ENCODE peak calls at places on chromosome 4, in nine cellular contexts. Y, P, D, W, U, Z, M, X and O are unnamed samples.

GRCh38 chr4:102503301-102503746 is 2.2 kb downstream of the NFKB1 start:
- DNase-seq in P (no peak), M (no peak), Y (no peak), X (no peak), D (no peak), U (no peak), Z (peak; percentile 12), W (peak; percentile 54), O (no peak)

GRCh38 chr4:118746251-118746919 is 61.2 kb downstream of the METTL14 start:
- DNase-seq in Z (no peak), D (no peak), U (no peak), X (no peak), M (no peak), Y (no peak), W (no peak), P (no peak), O (peak; percentile 26)

GRCh38 chr4:145909331-145909730 is 29.3 kb downstream of the ZNF827 start:
- DNase-seq in P (peak; percentile 58), Z (no peak), Y (no peak), D (peak; percentile 72), M (no peak), X (peak; percentile 74), U (no peak), W (peak; percentile 17), O (peak; percentile 71)

GRCh38 chr4:130336585-130337217 is 1240.7 kb downstream of the C4orf33 start:
- DNase-seq in W (peak; percentile 60), U (peak; percentile 19), Z (peak; percentile 41), M (no peak), X (no peak), Y (no peak), P (no peak), D (no peak), O (peak; percentile 56)

GRCh38 chr4:110087116-110087708 is 111.2 kb downstream of the ELOVL6 start:
- DNase-seq in Y (no peak), X (no peak), P (no peak), W (no peak), D (no peak), Z (peak; percentile 74), M (no peak), U (peak; percentile 11), O (no peak)

GRCh38 chr4:54746228-54746627 is 88.5 kb downstream of the KIT start:
- DNase-seq in D (no peak), P (no peak), X (no peak), U (no peak), Z (no peak), Y (no peak), W (no peak), M (no peak), O (no peak)

GRCh38 chr4:2402053-2402452 is 16.4 kb downstream of the ZFYVE28 start:
- DNase-seq in W (no peak), Y (no peak), D (peak; percentile 80), P (peak; percentile 78), X (no peak), Z (peak; percentile 45), M (peak; percentile 77), U (peak; percentile 90), O (peak; percentile 94)

GRCh38 chr4:72975488-72975784 is 94.1 kb downstream of the COX18 start:
- DNase-seq in Y (no peak), U (no peak), P (no peak), D (no peak), M (no peak), Z (peak; percentile 71), W (no peak), X (no peak), O (no peak)

GRCh38 chr4:123444298-123444731 is 47.7 kb downstream of the SPRY1 start:
- DNase-seq in X (no peak), W (peak; percentile 91), P (no peak), D (peak; percentile 54), M (no peak), U (peak; percentile 73), Y (no peak), Z (peak; percentile 16), O (peak; percentile 71)

GRCh38 chr4:150021483-150021882 is 56.8 kb upstream of the DCLK2 start:
- DNase-seq in Y (no peak), W (no peak), M (no peak), Z (no peak), P (no peak), X (no peak), D (no peak), U (no peak), O (no peak)

GRCh38 chr4:83125738-83126141 is 11.2 kb upstream of the PLAC8 start:
- DNase-seq in P (no peak), M (no peak), X (no peak), D (no peak), W (no peak), Y (no peak), U (peak; percentile 20), Z (no peak), O (no peak)

GRCh38 chr4:6386091-6386490 is 86.3 kb downstream of the PPP2R2C start:
- DNase-seq in W (no peak), Z (no peak), M (peak; percentile 31), U (no peak), D (no peak), P (peak; percentile 2), X (no peak), Y (no peak), O (no peak)

GRCh38 chr4:19748470-19748869 is 503.2 kb upstream of the SLIT2 start:
- DNase-seq in W (no peak), Y (no peak), P (no peak), M (no peak), Z (peak; percentile 91), D (peak; percentile 15), X (no peak), U (no peak), O (no peak)

DNA sequence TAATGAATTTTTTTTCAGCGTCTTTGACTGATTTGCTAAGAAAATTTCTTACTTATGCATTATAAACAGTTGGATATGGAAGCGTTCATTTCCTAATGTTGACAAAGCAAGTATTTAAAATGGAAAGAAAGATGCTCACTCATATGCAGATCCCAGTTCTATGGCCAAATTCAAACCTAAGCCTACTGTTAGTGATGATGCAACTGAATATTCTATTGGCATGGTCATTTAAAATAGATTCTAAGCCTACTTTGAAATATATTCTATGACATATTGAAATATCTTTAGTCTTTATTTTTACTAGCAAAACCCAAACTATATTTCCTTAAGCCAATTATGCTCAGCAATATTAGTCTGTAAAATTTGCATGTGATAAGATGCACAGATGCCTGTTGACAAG is 96.5 kb upstream of the NAP1L5 start:
- DNase-seq in W (no peak), D (no peak), Z (no peak), X (no peak), M (no peak), U (no peak), P (no peak), Y (no peak), O (no peak)
- H3K9me3 ChIP-seq in W (no peaks in the 10 kb centered on the region), D (no peaks in the 10 kb centered on the region), Z (peaks cover 8% of the 10 kb centered on the region), X (no peaks in the 10 kb centered on the region), M (no peaks in the 10 kb centered on the region), U (no peaks in the 10 kb centered on the region), P (no peaks in the 10 kb centered on the region), Y (no peaks in the 10 kb centered on the region), O (no peaks in the 10 kb centered on the region)

GRCh38 chr4:77360451-77360850 is 203.4 kb downstream of the CCNG2 start:
- DNase-seq in Y (no peak), U (no peak), D (peak; percentile 8), P (no peak), Z (no peak), X (no peak), M (no peak), W (no peak), O (no peak)

GRCh38 chr4:77352192-77352591 is 195.2 kb downstream of the CCNG2 start:
- DNase-seq in Y (no peak), D (no peak), M (no peak), W (no peak), Z (no peak), X (no peak), U (no peak), P (no peak), O (no peak)

GRCh38 chr4:77354550-77354949 is 197.5 kb downstream of the CCNG2 start:
- DNase-seq in Y (no peak), M (no peak), D (no peak), U (no peak), Z (no peak), P (no peak), W (peak; percentile 1), X (no peak), O (no peak)

GRCh38 chr4:77358315-77358928 is 201.4 kb downstream of the CCNG2 start:
- DNase-seq in P (no peak), D (peak; percentile 15), Y (no peak), M (no peak), Z (peak; percentile 76), W (peak; percentile 42), U (peak; percentile 71), X (peak; percentile 34), O (peak; percentile 27)

GRCh38 chr4:77355731-77356130 is 198.7 kb downstream of the CCNG2 start:
- DNase-seq in X (no peak), M (no peak), U (no peak), D (no peak), Z (no peak), W (no peak), Y (no peak), P (no peak), O (no peak)
- H3K4me1 ChIP-seq in X (no peaks in the 10 kb centered on the region), M (no peaks in the 10 kb centered on the region), U (no peaks in the 10 kb centered on the region), D (no peaks in the 10 kb centered on the region), Z (no peaks in the 10 kb centered on the region), W (no peaks in the 10 kb centered on the region), Y (no peaks in the 10 kb centered on the region), P (no peaks in the 10 kb centered on the region), O (no peaks in the 10 kb centered on the region)

GRCh38 chr4:244471-244870 is 60.8 kb downstream of the ZNF732 start:
- DNase-seq in P (no peak), Z (peak; percentile 50), Y (peak; percentile 12), X (no peak), W (peak; percentile 78), M (no peak), U (peak; percentile 26), D (peak; percentile 60), O (peak; percentile 64)

GRCh38 chr4:243407-243806 is 61.9 kb downstream of the ZNF732 start:
- DNase-seq in W (no peak), X (no peak), M (no peak), Z (no peak), U (no peak), D (no peak), Y (no peak), P (no peak), O (no peak)

DNA sequence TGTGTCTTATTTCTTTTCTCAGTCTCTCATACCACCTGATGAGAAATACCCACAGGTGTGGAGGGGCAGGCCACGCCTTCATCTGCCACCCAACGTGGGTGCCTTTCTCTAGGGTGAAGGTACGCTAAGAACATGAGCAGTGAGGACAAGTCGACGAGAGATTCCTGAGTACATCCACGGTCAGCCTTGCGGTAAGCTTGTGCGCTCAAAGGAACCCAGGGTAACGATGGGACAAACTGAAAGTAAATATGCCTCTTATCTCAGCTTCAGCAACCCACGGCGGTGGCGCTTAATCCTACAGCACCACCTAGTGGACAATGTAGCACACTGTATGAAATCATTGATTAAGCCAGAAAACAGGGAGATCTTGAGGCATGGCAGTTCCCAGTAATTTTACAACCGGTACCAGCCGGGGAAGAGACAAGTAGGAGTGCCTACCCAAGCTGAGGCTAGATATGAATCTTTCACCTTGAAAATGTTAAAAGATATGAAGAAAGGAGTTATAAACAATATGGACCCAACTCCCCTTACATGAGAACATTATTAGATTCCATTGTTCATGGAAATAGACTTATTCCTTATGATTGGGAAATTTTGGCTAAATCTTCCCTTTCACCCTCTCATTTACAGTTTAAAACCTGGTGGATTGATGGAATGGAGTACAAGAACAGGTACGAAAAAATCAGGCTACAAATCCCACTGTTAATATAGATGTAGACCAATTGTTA is 63.0 kb downstream of the ZNF732 start:
- DNase-seq in Z (peak; percentile 59), D (peak; percentile 70), U (peak; percentile 35), P (peak; percentile 40), M (peak; percentile 78), X (no peak), W (peak; percentile 84), Y (peak; percentile 25), O (peak; percentile 43)
- H3K9me3 ChIP-seq in Z (peaks cover 86% of the 10 kb centered on the region), D (no peaks in the 10 kb centered on the region), U (no peaks in the 10 kb centered on the region), P (no peaks in the 10 kb centered on the region), M (peaks cover 1% of the 10 kb centered on the region), X (peaks cover 3% of the 10 kb centered on the region), W (peaks cover 23% of the 10 kb centered on the region), Y (no peaks in the 10 kb centered on the region), O (no peaks in the 10 kb centered on the region)

GRCh38 chr4:141142423-141142822 is 9.2 kb upstream of the RNF150 start:
- DNase-seq in P (no peak), D (no peak), U (no peak), Z (no peak), Y (no peak), X (no peak), M (no peak), W (no peak), O (no peak)
- H3K4me1 ChIP-seq in P (no peaks in the 10 kb centered on the region), D (peaks cover 4% of the 10 kb centered on the region), U (no peaks in the 10 kb centered on the region), Z (no peaks in the 10 kb centered on the region), Y (no peaks in the 10 kb centered on the region), X (no peaks in the 10 kb centered on the region), M (no peaks in the 10 kb centered on the region), W (no peaks in the 10 kb centered on the region), O (no peaks in the 10 kb centered on the region)